ENCODE peak calls at places on chromosomes 12 and 14, in eight cellular contexts. N is ACHN; Q is stimulated activated CD4-positive, alpha-beta T cell treated with anti-CD3 and anti-CD28 coated beads, Interleukin-2, amount 100 ng/mL, for 24 hours; L is GM04504; K is COR-L47; T is psoas muscle; S is anterior cingulate cortex; M is HEK293T. X is an unnamed sample.
A peak's percentile ranks its signal among the peaks of the same experiment; 100 is the strongest.

GRCh38 chr12:112841891-112842290 is 50.3 kb downstream of the RPH3A start:
- DNase-seq in N (peak; percentile 86), Q (no peak), L (no peak), K (no peak), T (no peak), S (no peak), M (no peak), X (no peak)

GRCh38 chr12:47818701-47819543 is 781 bp downstream of the HDAC7 start:
- DNase-seq in N (peak; percentile 70), Q (peak; percentile 75), L (no peak), K (no peak), T (peak; percentile 79), S (no peak), M (peak; percentile 31), X (no peak)

GRCh38 chr14:104473244-104473565 is 106.4 kb upstream of the C14orf180 start:
- DNase-seq in N (no peak), Q (no peak), L (no peak), K (no peak), T (no peak), S (no peak), M (no peak), X (no peak)

GRCh38 chr14:29536886-29537511 is 390.6 kb downstream of the PRKD1 start:
- DNase-seq in N (peak; percentile 4), Q (no peak), L (no peak), K (peak; percentile 1), T (no peak), S (no peak), M (no peak), X (no peak)

GRCh38 chr12:76921891-76922664 is 43.3 kb upstream of the CSRP2 start:
- DNase-seq in N (no peak), Q (no peak), L (no peak), K (no peak), T (no peak), S (no peak), M (no peak), X (no peak)

GRCh38 chr12:107379852-107380567 is 286.7 kb upstream of the CRY1 start:
- DNase-seq in N (peak; percentile 17), Q (no peak), L (peak; percentile 69), K (peak; percentile 86), T (no peak), S (no peak), M (peak; percentile 54), X (no peak)

GRCh38 chr12:132664206-132665148 is 22.7 kb downstream of the POLE start:
- DNase-seq in N (no peak), Q (no peak), L (no peak), K (no peak), T (no peak), S (no peak), M (no peak), X (no peak)

GRCh38 chr12:127280393-127281275 is 986.3 kb upstream of the TMEM132C start:
- DNase-seq in N (peak; percentile 60), Q (peak; percentile 84), L (no peak), K (no peak), T (peak; percentile 33), S (no peak), M (peak; percentile 80), X (peak; percentile 42)

GRCh38 chr12:68451261-68452091 is 119.3 kb upstream of the MDM1 start:
- DNase-seq in N (no peak), Q (peak; percentile 27), L (peak; percentile 81), K (peak; percentile 16), T (peak; percentile 26), S (no peak), M (no peak), X (no peak)

GRCh38 chr12:127024791-127025190 is 1242.2 kb upstream of the TMEM132C start:
- DNase-seq in N (no peak), Q (no peak), L (no peak), K (no peak), T (no peak), S (no peak), M (no peak), X (no peak)

GRCh38 chr12:6201199-6201608 is 1.0 kb downstream of the CD9 start:
- DNase-seq in N (peak; percentile 69), Q (no peak), L (no peak), K (no peak), T (peak; percentile 31), S (no peak), M (no peak), X (no peak)

GRCh38 chr14:95428557-95428956 is 87.9 kb downstream of the SYNE3 start:
- DNase-seq in N (no peak), Q (no peak), L (no peak), K (no peak), T (no peak), S (no peak), M (no peak), X (no peak)

GRCh38 chr14:59116984-59117415 is 71.5 kb upstream of the DAAM1 start:
- DNase-seq in N (no peak), Q (no peak), L (no peak), K (no peak), T (no peak), S (no peak), M (no peak), X (no peak)

GRCh38 chr12:58803893-58804292 is 116.4 kb downstream of the LRIG3 start:
- DNase-seq in N (peak; percentile 32), Q (no peak), L (peak; percentile 60), K (no peak), T (no peak), S (no peak), M (no peak), X (no peak)

GRCh38 chr12:100555722-100556121 is 17.8 kb upstream of the GAS2L3 start:
- DNase-seq in N (no peak), Q (no peak), L (no peak), K (no peak), T (no peak), S (no peak), M (no peak), X (no peak)

GRCh38 chr12:48198985-48199384 is 4.1 kb downstream of the OR10AD1 start:
- DNase-seq in N (no peak), Q (no peak), L (no peak), K (no peak), T (no peak), S (no peak), M (no peak), X (no peak)

GRCh38 chr12:120799417-120800045 is 73.9 kb downstream of the ACADS start:
- DNase-seq in N (no peak), Q (no peak), L (no peak), K (no peak), T (no peak), S (no peak), M (no peak), X (no peak)

GRCh38 chr14:20707622-20708021 is 19.1 kb downstream of the ANG start:
- DNase-seq in N (no peak), Q (no peak), L (no peak), K (no peak), T (no peak), S (no peak), M (no peak), X (no peak)

GRCh38 chr12:76083761-76084276 is 666 bp downstream of the NAP1L1 start:
- DNase-seq in N (peak; percentile 85), Q (peak; percentile 87), L (no peak), K (peak; percentile 71), T (peak; percentile 74), S (peak; percentile 18), M (peak; percentile 69), X (peak; percentile 81)

GRCh38 chr12:51383281-51383905 is 7.8 kb downstream of the GALNT6 start:
- DNase-seq in N (no peak), Q (no peak), L (no peak), K (no peak), T (no peak), S (no peak), M (no peak), X (peak; percentile 29)

GRCh38 chr12:25251749-25252148 is 1.0 kb upstream of the KRAS start:
- DNase-seq in N (no peak), Q (no peak), L (no peak), K (no peak), T (no peak), S (no peak), M (peak; percentile 7), X (no peak)

GRCh38 chr14:23344481-23344880 is 8.2 kb downstream of the SLC22A17 start:
- DNase-seq in N (no peak), Q (no peak), L (no peak), K (no peak), T (no peak), S (no peak), M (no peak), X (no peak)

GRCh38 chr14:88154321-88154720 is 149.4 kb downstream of the GPR65 start:
- DNase-seq in N (no peak), Q (no peak), L (no peak), K (no peak), T (no peak), S (no peak), M (no peak), X (no peak)